ENCODE peak calls at places on chromosomes 13 and 19, in six cellular contexts. K is A549, O is stomach, E is ovary, R is GM12878, P is sigmoid colon. Z is an unnamed sample.

GRCh38 chr13:93476175-93476574 is 249.6 kb downstream of the GPC6 start:
- DNase-seq in E (no peak), K (peak), R (no peak), O (no peak), P (no peak), Z (no peak)

GRCh38 chr19:34269081-34269480 is 14.7 kb downstream of the GARRE1 start:
- DNase-seq in K (no peak), O (no peak), R (no peak), E (no peak), P (no peak), Z (no peak)

GRCh38 chr19:46546194-46546896 is 50.7 kb upstream of the PNMA8B start:
- DNase-seq in O (peak), R (no peak), E (no peak), K (peak), P (no peak), Z (peak)

GRCh38 chr13:95643471-95643813 is 1.1 kb downstream of the DZIP1 start:
- DNase-seq in O (no peak), K (peak), E (peak), P (no peak), R (no peak), Z (no peak)

GRCh38 chr13:112768795-112769411 is 79.1 kb downstream of the ATP11A start:
- DNase-seq in K (no peak), O (peak), E (no peak), R (peak), P (no peak), Z (no peak)

GRCh38 chr19:12789904-12790619 is 1.2 kb upstream of the JUNB start:
- DNase-seq in P (peak), K (peak), R (peak), O (peak), E (peak), Z (peak)

GRCh38 chr19:15286688-15287355 is 45.5 kb downstream of the BRD4 start:
- DNase-seq in E (no peak), P (no peak), R (no peak), O (no peak), K (no peak), Z (no peak)

GRCh38 chr13:100148422-100148821 is 59.5 kb downstream of the PCCA start:
- DNase-seq in K (no peak), P (no peak), E (no peak), R (no peak), O (no peak), Z (no peak)

GRCh38 chr13:98541211-98541610 is 35.7 kb downstream of the STK24 start:
- DNase-seq in K (no peak), R (no peak), P (peak), O (no peak), E (no peak), Z (no peak)

GRCh38 chr13:54928071-54928470 is 1899.5 kb downstream of the OLFM4 start:
- DNase-seq in E (no peak), R (no peak), P (no peak), K (no peak), O (no peak), Z (no peak)

GRCh38 chr13:111006508-111007031 is 91.7 kb upstream of the ANKRD10 start:
- DNase-seq in K (no peak), P (peak), E (peak), R (no peak), O (no peak), Z (peak)

GRCh38 chr19:13597625-13598024 is 91.3 kb upstream of the CACNA1A start:
- DNase-seq in E (peak), O (peak), P (peak), R (peak), K (peak), Z (no peak)

GRCh38 chr19:2548966-2549365 is 73.0 kb downstream of the GADD45B start:
- DNase-seq in K (no peak), O (no peak), E (no peak), R (no peak), P (peak), Z (no peak)

GRCh38 chr19:2547721-2548120 is 71.8 kb downstream of the GADD45B start:
- DNase-seq in P (peak), E (no peak), O (no peak), K (no peak), R (no peak), Z (no peak)

GRCh38 chr19:2544576-2545415 is 68.9 kb downstream of the GADD45B start:
- DNase-seq in P (peak), K (no peak), O (no peak), E (no peak), R (no peak), Z (no peak)

GRCh38 chr19:2547033-2547680 is 71.2 kb downstream of the GADD45B start:
- DNase-seq in E (no peak), R (no peak), K (no peak), P (peak), O (no peak), Z (no peak)

GRCh38 chr19:2546128-2547032 is 70.5 kb downstream of the GADD45B start:
- DNase-seq in R (no peak), E (peak), O (peak), P (peak), K (no peak), Z (peak)
- TF ChIP-seq EP300 in R (no peak), E (peak), O (peak), P (peak), K (no peak), Z (peak)

GRCh38 chr19:7655581-7655980 is 13.3 kb upstream of the RETN start:
- DNase-seq in K (no peak), O (no peak), P (no peak), R (no peak), E (no peak), Z (no peak)

GRCh38 chr19:7648265-7649014 is 11.5 kb downstream of the STXBP2 start:
- DNase-seq in R (no peak), E (no peak), O (no peak), K (no peak), P (no peak), Z (no peak)

GRCh38 chr19:7654401-7654800 is 14.4 kb upstream of the RETN start:
- DNase-seq in K (no peak), O (no peak), R (no peak), E (no peak), P (no peak), Z (no peak)

GRCh38 chr19:7650148-7650547 is 13.2 kb downstream of the STXBP2 start:
- DNase-seq in R (no peak), E (no peak), O (no peak), K (no peak), P (no peak), Z (no peak)

GRCh38 chr19:7652061-7652641 is 15.2 kb downstream of the STXBP2 start:
- DNase-seq in O (peak), E (peak), P (peak), R (peak), K (peak), Z (peak)
- H3K4me3 ChIP-seq in O (no peak), E (no peak), P (no peak), R (no peak), K (peak), Z (no peak)

GRCh38 chr13:22265563-22265962 is 594.7 kb downstream of the FGF9 start:
- DNase-seq in P (no peak), E (no peak), R (no peak), K (no peak), O (no peak), Z (no peak)

DNA sequence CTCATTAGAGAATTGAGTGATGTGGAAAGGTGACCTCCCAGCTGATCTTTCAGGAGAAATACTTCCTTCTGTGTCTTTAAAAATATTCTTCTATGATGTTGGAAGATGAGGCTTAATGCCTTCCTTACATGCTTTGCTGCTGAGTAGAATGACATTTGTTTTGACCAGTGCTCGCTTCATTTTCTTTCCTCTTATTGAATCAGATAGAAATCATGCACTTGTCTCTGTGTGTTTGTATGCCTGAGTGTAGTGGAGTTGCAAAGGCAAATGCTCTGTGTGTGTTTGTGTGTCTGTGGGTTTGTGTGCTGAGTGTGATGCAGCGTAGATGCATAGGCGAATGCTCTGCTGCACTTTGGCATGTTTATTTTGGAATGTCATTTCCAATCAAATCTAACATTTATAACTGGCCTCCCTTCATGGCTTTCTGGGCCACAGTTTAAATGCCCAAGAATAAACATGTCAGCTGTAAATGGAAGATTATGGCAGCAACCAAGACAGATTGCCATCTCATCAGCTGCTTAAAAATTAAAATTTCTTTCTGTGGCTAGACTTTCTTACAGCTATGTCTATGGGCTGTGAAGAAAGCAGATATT is 591.6 kb downstream of the FGF9 start:
- DNase-seq in P (no peak), O (no peak), K (no peak), E (no peak), R (no peak), Z (no peak)
- TF ChIP-seq EP300 in P (no peak), O (no peak), K (no peak), E (no peak), R (no peak), Z (no peak)

GRCh38 chr19:33227242-33227650 is 1.6 kb upstream of the SLC7A10 start:
- DNase-seq in P (no peak), E (no peak), R (no peak), O (no peak), K (no peak), Z (no peak)

GRCh38 chr19:33227870-33228599 is 2.4 kb upstream of the SLC7A10 start:
- DNase-seq in K (no peak), O (no peak), P (no peak), R (no peak), E (no peak), Z (no peak)

GRCh38 chr19:33225458-33225925 is at the start of gene SLC7A10:
- DNase-seq in R (no peak), E (no peak), P (no peak), O (no peak), K (no peak), Z (no peak)

GRCh38 chr19:33226550-33227241 is 1.0 kb upstream of the SLC7A10 start:
- DNase-seq in R (no peak), E (no peak), O (peak), P (no peak), K (peak), Z (no peak)

DNA sequence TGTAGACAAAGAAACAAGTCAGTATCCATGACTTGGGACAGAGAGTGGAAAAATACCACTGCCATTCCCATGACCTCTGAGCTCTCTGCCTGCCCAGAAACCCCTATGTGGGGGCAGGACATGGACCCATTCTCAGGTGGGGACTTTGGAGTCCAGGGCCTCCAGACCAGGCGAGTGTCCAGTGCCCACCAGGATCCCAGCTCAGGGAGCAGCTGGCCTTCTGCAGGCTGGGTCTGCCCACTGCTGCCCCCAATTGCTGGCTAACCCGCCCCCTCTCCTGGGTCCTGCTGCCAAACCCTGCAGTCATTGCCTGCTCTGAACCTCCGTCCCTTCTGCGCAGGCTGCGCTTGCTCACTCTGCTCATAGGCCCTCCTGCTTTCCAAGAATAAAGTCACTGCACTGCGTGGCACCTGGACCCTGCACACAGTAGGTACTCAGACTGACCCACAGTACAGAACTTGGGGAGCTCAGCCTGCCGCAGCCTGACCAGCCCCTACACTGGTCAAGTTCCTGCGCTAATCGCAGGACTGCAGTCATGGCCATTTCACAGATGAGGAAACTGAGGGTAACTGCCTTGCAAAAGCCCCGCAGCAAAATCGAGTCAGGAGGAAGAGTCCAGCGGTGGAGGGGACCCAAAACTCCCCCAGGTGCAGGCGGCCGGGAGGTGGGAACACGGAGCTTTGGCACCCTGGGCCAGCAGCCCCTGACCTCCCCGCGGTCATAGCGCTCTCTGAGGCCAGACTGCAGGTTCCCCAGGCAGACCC is 774 bp downstream of the SLC7A10 start:
- DNase-seq in E (no peak), R (no peak), O (no peak), P (no peak), K (no peak), Z (no peak)
- H3K4me3 ChIP-seq in E (no peak), R (no peak), O (no peak), P (no peak), K (peak), Z (no peak)